ENCODE peak calls at places on chromosomes 6 and 20, in eight cellular contexts. P, Q, O, Y, D, N, C and I are unnamed samples.

GRCh38 chr6:7846971-7847818 is 63.4 kb downstream of the TXNDC5 start:
- DNase-seq in D (no peak), P (no peak), C (no peak), O (no peak), Y (no peak), N (no peak), Q (no peak), I (no peak)

GRCh38 chr6:37524025-37524647 is 24.4 kb upstream of the CCDC167 start:
- DNase-seq in Q (no peak), C (no peak), P (no peak), D (no peak), Y (no peak), O (no peak), N (no peak), I (no peak)

GRCh38 chr6:111057074-111057752 is 30.1 kb upstream of the SLC16A10 start:
- DNase-seq in D (peak; percentile 74), C (peak; percentile 5), Y (peak; percentile 63), N (peak; percentile 39), Q (no peak), P (no peak), O (no peak), I (peak; percentile 34)

GRCh38 chr6:90288404-90288803 is 8.2 kb downstream of the BACH2 start:
- DNase-seq in P (no peak), D (no peak), N (no peak), Q (no peak), Y (peak; percentile 23), C (no peak), O (no peak), I (no peak)

GRCh38 chr6:106442351-106442750 is 81.8 kb downstream of the CRYBG1 start:
- DNase-seq in Q (no peak), D (no peak), C (no peak), N (no peak), P (no peak), O (no peak), Y (no peak), I (no peak)

GRCh38 chr6:48068326-48069191 is 42.4 kb downstream of the PTCHD4 start:
- DNase-seq in Q (peak; percentile 46), N (peak; percentile 2), P (no peak), C (no peak), D (no peak), Y (peak; percentile 19), O (peak; percentile 13), I (peak; percentile 6)

GRCh38 chr6:31721351-31722020 is at the start of gene LY6G6C:
- DNase-seq in O (no peak), C (no peak), Y (no peak), D (no peak), N (no peak), Q (no peak), P (peak; percentile 13), I (no peak)

GRCh38 chr6:140174509-140174908 is 800.1 kb upstream of the CITED2 start:
- DNase-seq in O (no peak), N (peak; percentile 10), C (no peak), D (no peak), Y (no peak), Q (no peak), P (no peak), I (no peak)

GRCh38 chr6:3876131-3876530 is 27.0 kb downstream of the FAM50B start:
- DNase-seq in Q (no peak), N (no peak), Y (peak; percentile 73), O (no peak), C (no peak), D (peak; percentile 87), P (no peak), I (no peak)

GRCh38 chr6:138986578-138986977 is 1.5 kb downstream of the REPS1 start:
- DNase-seq in C (no peak), Y (no peak), P (no peak), O (no peak), N (no peak), D (peak; percentile 57), Q (no peak), I (no peak)

GRCh38 chr20:21280496-21281016 is 22.6 kb upstream of the XRN2 start:
- DNase-seq in C (no peak), P (no peak), Y (no peak), Q (no peak), N (no peak), D (peak; percentile 82), O (no peak), I (no peak)

GRCh38 chr6:132298344-132298949 is 102.8 kb downstream of the MOXD1 start:
- DNase-seq in O (no peak), D (peak; percentile 57), Q (peak; percentile 33), C (no peak), P (no peak), N (peak; percentile 11), Y (peak; percentile 73), I (peak; percentile 68)

DNA sequence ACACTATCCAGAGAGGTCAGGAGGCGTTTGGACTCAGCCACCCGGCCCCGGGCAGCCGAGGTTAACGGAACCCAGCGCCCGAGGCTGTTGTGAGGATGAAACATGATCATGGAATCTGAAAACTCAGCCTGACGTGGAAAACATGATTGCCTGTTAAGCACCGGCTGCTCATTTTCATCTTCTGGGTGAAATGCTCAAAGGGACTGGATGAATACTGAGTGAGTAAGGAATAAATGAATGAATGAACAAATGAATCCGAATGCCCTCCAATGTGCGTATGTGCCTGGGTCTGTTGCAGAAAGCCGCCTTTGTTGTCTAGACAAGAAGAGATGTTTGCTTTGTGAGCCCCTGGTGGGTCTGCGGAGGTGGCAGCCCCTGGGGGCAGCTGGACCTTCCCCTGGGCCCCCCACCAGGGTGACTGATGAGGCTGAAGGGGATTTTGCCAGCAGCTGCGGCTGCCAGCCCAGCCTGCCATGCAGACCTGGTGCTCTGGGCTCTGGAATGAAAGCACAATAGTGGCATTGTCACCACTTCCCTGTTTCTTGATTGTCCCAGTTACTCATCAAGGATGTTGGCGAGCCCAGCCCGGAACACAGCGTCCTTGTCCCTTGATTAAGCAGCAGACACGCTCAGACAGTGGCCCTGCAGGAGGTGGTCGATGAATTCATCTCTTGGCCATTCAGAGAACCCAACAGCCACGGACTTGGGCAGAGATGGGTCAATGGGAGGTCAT is 211.1 kb downstream of the ANKRD60 start:
- DNase-seq in Y (no peak), D (peak; percentile 36), Q (peak; percentile 19), P (no peak), C (no peak), N (peak; percentile 90), O (peak; percentile 26), I (no peak)
- H3K4me1 ChIP-seq in Y (no peaks in the 10 kb centered on the region), D (no peaks in the 10 kb centered on the region), Q (no peaks in the 10 kb centered on the region), P (peaks cover 16% of the 10 kb centered on the region), C (no peaks in the 10 kb centered on the region), N (peaks cover 69% of the 10 kb centered on the region), O (peaks cover 32% of the 10 kb centered on the region), I (peaks cover 15% of the 10 kb centered on the region)

DNA sequence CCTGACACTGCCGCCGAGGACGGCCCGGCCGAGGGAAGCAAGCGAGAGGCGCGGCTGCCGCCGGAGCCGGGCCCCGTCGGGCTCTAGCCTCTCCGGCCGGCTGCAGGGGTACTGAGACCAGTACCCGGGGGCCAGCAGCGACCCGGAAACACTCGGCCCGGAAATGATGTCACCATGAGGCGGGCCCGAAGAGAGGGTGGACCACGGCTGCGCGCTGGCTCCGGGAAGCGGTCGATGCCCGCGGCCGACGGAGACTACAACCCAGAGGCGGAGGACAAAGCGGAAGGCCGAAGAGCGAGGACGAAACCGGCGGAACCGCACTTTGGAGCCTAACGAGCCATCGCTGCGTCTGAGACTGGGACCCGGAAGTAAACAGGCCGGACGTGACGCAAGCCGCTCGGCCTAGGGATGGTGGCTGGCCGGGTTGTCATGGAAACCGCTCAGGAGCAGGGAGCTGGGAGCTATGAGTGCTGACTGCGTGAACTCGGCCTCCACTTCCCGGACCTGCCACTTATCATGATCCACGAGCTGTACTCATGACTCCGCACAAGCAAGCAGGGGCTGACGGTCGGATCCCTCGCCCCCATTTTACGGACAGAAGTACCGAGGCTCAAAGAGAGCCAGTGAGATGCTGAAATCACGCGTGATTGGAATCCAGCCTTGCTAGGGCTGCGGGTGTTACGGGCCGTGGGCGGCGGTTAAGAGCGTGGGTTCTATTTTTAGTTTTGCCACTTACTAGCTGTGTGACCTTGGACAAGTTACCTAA is at the start of gene SPATA2:
- DNase-seq in N (peak; percentile 89), O (peak; percentile 95), Y (peak; percentile 98), Q (peak; percentile 95), P (peak; percentile 98), D (peak; percentile 95), C (peak; percentile 95), I (peak; percentile 98)
- H3K4me1 ChIP-seq in N (peaks cover 23% of the 10 kb centered on the region), O (peaks cover 53% of the 10 kb centered on the region), Y (peaks cover 23% of the 10 kb centered on the region), Q (peaks cover 2% of the 10 kb centered on the region), P (peaks cover 29% of the 10 kb centered on the region), D (peaks cover 11% of the 10 kb centered on the region), C (peaks cover 8% of the 10 kb centered on the region), I (peaks cover 5% of the 10 kb centered on the region)

GRCh38 chr6:40997256-40997957 is 41.6 kb downstream of the UNC5CL start:
- DNase-seq in C (peak; percentile 82), P (no peak), O (no peak), Q (peak; percentile 88), N (peak; percentile 68), Y (peak; percentile 73), D (peak; percentile 43), I (no peak)
- H3K4me1 ChIP-seq in C (peaks cover 32% of the 10 kb centered on the region), P (peaks cover 20% of the 10 kb centered on the region), O (peaks cover 23% of the 10 kb centered on the region), Q (peaks cover 16% of the 10 kb centered on the region), N (peaks cover 48% of the 10 kb centered on the region), Y (peaks cover 36% of the 10 kb centered on the region), D (no peaks in the 10 kb centered on the region), I (no peaks in the 10 kb centered on the region)

GRCh38 chr6:11769816-11770545 is 8.6 kb downstream of the ADTRP start:
- DNase-seq in D (peak; percentile 47), Q (peak; percentile 67), P (no peak), N (no peak), O (no peak), C (no peak), Y (no peak), I (no peak)

GRCh38 chr6:11769244-11769643 is 9.4 kb downstream of the ADTRP start:
- DNase-seq in N (no peak), C (no peak), Y (no peak), O (no peak), D (peak; percentile 74), P (no peak), Q (no peak), I (no peak)

GRCh38 chr6:11771473-11772048 is 7.0 kb downstream of the ADTRP start:
- DNase-seq in D (no peak), Y (no peak), Q (no peak), N (no peak), O (no peak), C (no peak), P (no peak), I (no peak)

GRCh38 chr6:11772109-11772830 is 6.3 kb downstream of the ADTRP start:
- DNase-seq in O (no peak), C (no peak), N (peak; percentile 64), P (no peak), Y (peak; percentile 69), D (no peak), Q (no peak), I (no peak)

DNA sequence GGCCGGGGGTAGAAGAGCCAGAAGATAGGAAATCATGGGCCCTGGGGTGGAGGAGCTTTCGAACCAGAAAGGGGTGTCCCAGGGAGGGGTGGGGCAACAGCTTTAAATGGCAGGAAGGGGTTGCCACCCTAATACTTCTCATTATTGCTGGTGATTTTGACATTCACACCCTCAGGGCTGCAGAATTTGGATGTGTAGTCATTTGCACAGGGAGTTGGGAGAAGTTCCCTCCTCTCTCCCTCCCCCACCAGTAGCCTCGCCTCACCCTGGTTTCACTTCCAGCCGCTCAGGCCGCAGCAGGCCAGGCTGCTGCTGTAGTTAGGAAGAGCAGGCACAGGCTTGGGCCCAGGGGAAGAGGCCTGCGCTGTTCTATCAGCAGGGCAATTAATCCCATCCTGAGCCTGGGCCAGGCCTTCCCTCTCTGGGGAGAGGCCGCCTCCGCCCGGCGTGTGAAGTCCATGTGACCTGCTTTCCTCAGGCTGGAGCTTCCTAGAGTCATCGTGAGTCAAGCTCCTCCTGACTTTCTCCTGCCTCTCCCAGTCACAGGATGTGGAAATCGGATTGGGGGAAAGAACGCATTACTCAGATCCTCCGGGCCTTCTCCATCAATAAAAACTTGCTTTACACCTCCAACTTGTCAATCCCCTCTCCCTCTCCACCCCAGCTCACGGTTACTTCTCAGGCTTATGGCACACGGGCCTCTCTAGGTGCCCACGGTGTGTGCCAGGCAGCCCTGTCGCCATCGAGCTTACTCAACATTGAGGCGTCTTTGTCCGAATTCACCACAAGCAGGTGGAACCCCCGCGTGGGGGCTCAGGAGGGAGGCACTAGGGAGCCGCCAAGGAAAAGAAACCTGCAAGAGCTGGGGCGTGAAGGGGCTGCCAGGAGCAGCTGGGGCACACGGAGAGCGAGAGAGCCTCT is 7.8 kb downstream of the ADTRP start:
- DNase-seq in Q (peak; percentile 64), P (peak; percentile 88), C (no peak), D (peak; percentile 99), O (peak; percentile 86), N (peak; percentile 76), Y (peak; percentile 90), I (peak; percentile 59)
- H3K4me1 ChIP-seq in Q (peaks cover 10% of the 10 kb centered on the region), P (peaks cover 33% of the 10 kb centered on the region), C (no peaks in the 10 kb centered on the region), D (peaks cover 19% of the 10 kb centered on the region), O (peaks cover 18% of the 10 kb centered on the region), N (peaks cover 58% of the 10 kb centered on the region), Y (peaks cover 17% of the 10 kb centered on the region), I (no peaks in the 10 kb centered on the region)